ENCODE peak calls at places on chromosomes 3 and 15, in four cellular contexts. J is G401; T is stimulated activated CD4-positive, alpha-beta T cell treated with anti-CD3 and anti-CD28 coated beads, Interleukin-1b, Interleukin-23, amount 100 ng/mL, for 4 hours; G is body of pancreas. I is an unnamed sample.

GRCh38 chr3:150605998-150606641 is 3.0 kb downstream of the SELENOT start:
- DNase-seq in T (no peak), J (no peak), G (no peak), I (no peak)

GRCh38 chr15:70281811-70282307 is 184.1 kb upstream of the TLE3 start:
- DNase-seq in T (no peak), G (no peak), J (no peak), I (no peak)

GRCh38 chr3:115615001-115615447 is 8.3 kb upstream of the GAP43 start:
- DNase-seq in G (no peak), T (no peak), J (no peak), I (no peak)

GRCh38 chr3:95097493-95097892 is 1034.6 kb downstream of the NSUN3 start:
- DNase-seq in T (no peak), J (no peak), G (peak; percentile 7), I (no peak)

GRCh38 chr3:136075218-136075808 is 109.8 kb downstream of the PPP2R3A start:
- DNase-seq in G (peak; percentile 78), J (peak; percentile 87), T (peak; percentile 47), I (peak; percentile 68)

GRCh38 chr3:141217389-141217788 is 14.2 kb upstream of the PXYLP1 start:
- DNase-seq in T (no peak), G (no peak), J (no peak), I (no peak)

GRCh38 chr3:155065537-155065936 is 14.6 kb upstream of the MME start:
- DNase-seq in G (no peak), J (peak; percentile 49), T (no peak), I (no peak)

GRCh38 chr3:181691951-181692849 is 19.5 kb upstream of the SOX2 start:
- DNase-seq in J (no peak), T (no peak), G (no peak), I (no peak)

GRCh38 chr15:59501531-59502113 is 63.6 kb downstream of the FAM81A start:
- DNase-seq in J (peak; percentile 11), G (peak; percentile 63), T (no peak), I (no peak)

GRCh38 chr3:197080344-197080743 is 50.7 kb upstream of the MELTF start:
- DNase-seq in G (no peak), J (no peak), T (no peak), I (no peak)

I was measured in lung.